ENCODE peak calls at places on chromosomes 11 and 22, in seven cellular contexts. P is ovary, B is psoas muscle, T is heart right ventricle, E is cardiac muscle cell, G is small intestine, J is tibial nerve. A is an unnamed sample. For H3K4me1, the result is how much of the 10 kb centered on the place peaks cover.

GRCh38 chr11:35539781-35540281 is 14.4 kb upstream of the PAMR1 start:
- DNase-seq in J (peak), T (peak), E (peak), P (peak), B (peak), G (no peak), A (peak)

GRCh38 chr11:250740-251299 is 14.0 kb downstream of the PSMD13 start:
- DNase-seq in G (peak), B (peak), T (peak), E (peak), P (no peak), J (peak), A (peak)

GRCh38 chr11:65425971-65426838 is 3.6 kb downstream of the NEAT1 start:
- DNase-seq in E (peak), P (no peak), B (no peak), J (peak), G (peak), T (no peak), A (no peak)

GRCh38 chr11:96154802-96155520 is 188.0 kb downstream of the MAML2 start:
- DNase-seq in T (no peak), E (peak), P (peak), G (no peak), J (no peak), B (no peak), A (no peak)

GRCh38 chr22:43013355-43014061 is 1.4 kb downstream of the PACSIN2 start:
- DNase-seq in G (peak), E (peak), T (no peak), B (no peak), J (no peak), P (no peak), A (no peak)

GRCh38 chr22:47697861-47698260 is 935.4 kb downstream of the TBC1D22A start:
- DNase-seq in B (no peak), G (no peak), T (no peak), E (no peak), P (no peak), J (no peak), A (no peak)

GRCh38 chr22:22909605-22910271 is 22.1 kb downstream of the IGLL5 start:
- DNase-seq in T (no peak), B (no peak), P (no peak), E (no peak), G (no peak), J (no peak), A (no peak)

GRCh38 chr22:28479912-28480311 is 199.7 kb downstream of the TTC28 start:
- DNase-seq in T (no peak), J (no peak), P (no peak), E (no peak), B (no peak), G (no peak), A (no peak)

GRCh38 chr11:109853156-109853776 is 239.9 kb upstream of the ZC3H12C start:
- DNase-seq in E (peak), J (no peak), B (no peak), G (peak), T (no peak), P (no peak), A (no peak)

GRCh38 chr22:44441401-44442185 is 56.4 kb downstream of the RTL6 start:
- DNase-seq in T (no peak), P (no peak), E (no peak), J (no peak), B (no peak), G (no peak), A (no peak)

GRCh38 chr11:8036986-8037385 is 44.0 kb upstream of the TUB start:
- DNase-seq in P (no peak), T (no peak), J (no peak), B (no peak), G (no peak), E (no peak), A (peak)

GRCh38 chr11:63937713-63938480 is 905 bp upstream of the NAA40 start:
- DNase-seq in E (no peak), J (no peak), T (no peak), G (no peak), P (no peak), B (no peak), A (no peak)

DNA sequence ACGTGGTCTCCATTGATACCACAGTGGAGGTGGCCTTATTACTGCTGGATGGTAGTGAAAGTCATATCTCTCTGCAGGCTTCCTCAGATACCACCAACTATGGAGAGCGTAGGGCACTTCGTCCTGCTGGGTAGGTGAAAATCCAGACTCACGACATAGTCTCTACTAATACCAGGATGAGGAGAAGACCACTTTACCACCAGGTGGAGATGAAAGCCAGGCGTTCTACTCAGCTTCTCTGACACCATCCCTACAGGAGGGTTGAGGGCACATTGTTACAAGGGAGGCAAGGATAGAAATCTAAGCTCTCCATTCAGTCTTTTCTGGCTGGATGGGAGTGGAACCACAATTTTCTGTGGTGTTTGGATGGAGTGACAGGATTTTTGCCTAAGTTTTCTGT is 13.2 kb upstream of the ANGPTL5 start:
- DNase-seq in E (no peak), T (no peak), B (no peak), G (no peak), J (no peak), P (no peak), A (no peak)
- H3K4me1 ChIP-seq in E (under half), T (under half), B (under half), G (under half), J (under half), P (under half), A (under half)

GRCh38 chr11:67278939-67279588 is 10.0 kb upstream of the ANKRD13D start:
- DNase-seq in B (peak), P (no peak), E (no peak), J (no peak), G (no peak), T (no peak), A (no peak)
- H3K27ac ChIP-seq in B (no peak), P (peak), E (no peak), J (no peak), G (peak), T (no peak), A (no peak)

DNA sequence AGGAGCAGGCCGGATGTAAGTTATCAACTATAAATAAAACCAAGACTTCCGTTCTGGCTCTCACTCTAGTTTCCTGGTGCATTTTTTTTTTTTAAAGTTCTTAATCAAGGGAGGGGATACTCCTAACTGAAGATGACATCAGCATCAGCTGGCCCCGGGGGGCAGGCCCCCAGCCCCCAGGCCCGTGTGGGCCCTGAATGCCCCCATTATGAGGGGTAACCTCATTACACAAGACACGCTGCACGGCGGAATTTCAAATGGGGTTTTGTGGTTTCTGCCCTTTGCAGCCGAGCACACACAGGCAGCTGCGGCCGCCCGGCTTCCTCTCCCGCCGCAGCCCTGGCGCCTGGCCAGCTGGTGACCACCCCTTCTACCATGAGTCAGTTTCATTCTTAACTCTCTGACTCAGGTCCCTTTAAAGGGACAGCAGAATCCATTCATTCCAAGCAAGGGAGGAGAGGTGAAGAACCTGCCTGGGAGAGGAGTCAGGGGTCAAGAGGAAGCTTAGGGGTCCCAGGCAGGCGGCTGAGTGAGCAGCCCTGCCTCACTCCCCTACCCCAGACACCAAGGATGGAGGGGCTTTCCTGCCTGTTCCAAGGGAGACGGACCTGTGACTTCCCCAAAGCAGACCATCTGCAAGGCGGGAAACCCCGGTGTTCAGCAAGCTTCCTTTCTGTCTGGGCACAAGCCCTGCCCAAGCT is 3.4 kb downstream of the MYEOV start:
- DNase-seq in T (peak), E (peak), P (peak), J (peak), B (peak), G (peak), A (peak)
- H3K4me1 ChIP-seq in T (under half), E (under half), P (under half), J (under half), B (under half), G (under half), A (half or more)

DNA sequence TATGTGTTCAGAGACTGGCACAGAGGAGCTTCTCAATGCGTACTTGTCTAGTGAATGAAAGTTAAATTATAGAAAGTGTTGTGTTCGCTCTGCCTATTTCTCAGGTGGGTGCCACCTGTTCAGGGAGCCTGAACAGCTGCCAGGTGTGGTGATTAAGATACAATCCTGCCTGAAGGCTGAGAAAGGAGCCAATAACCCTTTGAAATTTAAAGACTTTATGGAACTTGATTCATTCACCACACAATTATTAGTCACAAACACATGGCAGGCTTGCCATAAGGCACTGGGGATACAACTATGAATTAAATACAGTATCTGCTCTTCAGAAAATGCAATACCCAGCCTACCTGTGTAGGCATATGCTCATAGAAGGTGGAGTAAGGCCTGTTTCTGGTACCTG is 92.9 kb upstream of the AMOTL1 start:
- DNase-seq in E (no peak), J (no peak), G (peak), P (no peak), T (no peak), B (no peak), A (no peak)
- H3K27ac ChIP-seq in E (no peak), J (no peak), G (no peak), P (no peak), T (no peak), B (peak), A (no peak)

GRCh38 chr11:76678316-76678715 is 7.8 kb upstream of the LRRC32 start:
- DNase-seq in P (no peak), J (no peak), E (no peak), T (no peak), G (no peak), B (no peak), A (no peak)
- H3K4me1 ChIP-seq in P (under half), J (under half), E (under half), T (under half), G (under half), B (under half), A (under half)

DNA sequence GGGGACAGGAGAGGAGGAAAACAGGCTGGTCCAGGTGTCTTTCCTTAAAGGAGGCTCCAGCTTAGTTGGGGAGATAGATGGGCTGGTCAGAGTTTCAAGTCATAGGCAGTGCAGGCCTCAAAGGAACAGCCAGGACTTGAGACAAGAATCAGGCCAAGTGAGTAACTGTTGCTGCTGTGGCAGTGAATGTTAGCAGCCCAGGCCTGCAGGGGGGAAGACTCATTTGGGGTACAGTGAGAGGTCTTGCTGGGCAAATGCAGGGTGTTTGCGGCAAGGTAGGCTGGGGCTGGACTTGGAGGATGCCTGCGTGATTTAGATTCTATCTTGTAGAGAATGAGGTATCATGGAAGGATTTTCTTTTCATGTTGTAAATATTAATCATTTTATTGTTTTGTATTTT is 24.1 kb downstream of the PTPRJ start:
- DNase-seq in J (no peak), G (no peak), T (no peak), E (no peak), P (no peak), B (no peak), A (no peak)
- H3K27ac ChIP-seq in J (no peak), G (peak), T (no peak), E (no peak), P (no peak), B (peak), A (peak)